ENCODE peak calls at places on chromosomes 13 and 19, in five cellular contexts. T is Daoy; X is effector CD4-positive, alpha-beta T cell; L is T-helper 17 cell; C is GM23248. N is an unnamed sample.

GRCh38 chr13:31846984-31847752 is 107.8 kb downstream of the RXFP2 start:
- DNase-seq in T (peak; percentile 32), X (no peak), L (no peak), C (peak; percentile 58), N (no peak)

GRCh38 chr13:94182185-94182761 is 297.2 kb downstream of the DCT start:
- DNase-seq in T (no peak), X (no peak), L (no peak), C (no peak), N (no peak)

GRCh38 chr13:33612641-33613638 is 205.0 kb upstream of the RFC3 start:
- DNase-seq in T (no peak), X (no peak), L (no peak), C (no peak), N (no peak)

GRCh38 chr19:56639217-56639616 is 3.7 kb upstream of the SMIM17 start:
- DNase-seq in T (peak; percentile 17), X (no peak), L (no peak), C (peak; percentile 24), N (no peak)

GRCh38 chr19:33111587-33111986 is 20.3 kb upstream of the WDR88 start:
- DNase-seq in T (no peak), X (no peak), L (no peak), C (no peak), N (no peak)

GRCh38 chr13:37168922-37169321 is 63.5 kb upstream of the CSNK1A1L start:
- DNase-seq in T (no peak), X (no peak), L (no peak), C (no peak), N (no peak)

GRCh38 chr13:79679334-79679733 is 198.4 kb downstream of the NDFIP2 start:
- DNase-seq in T (peak; percentile 50), X (no peak), L (no peak), C (peak; percentile 81), N (peak; percentile 21)

GRCh38 chr13:31797154-31797775 is 57.9 kb downstream of the RXFP2 start:
- DNase-seq in T (peak; percentile 10), X (no peak), L (no peak), C (peak; percentile 76), N (no peak)

GRCh38 chr19:8573316-8573715 is 3.9 kb downstream of the MYO1F start:
- DNase-seq in T (no peak), X (no peak), L (no peak), C (no peak), N (no peak)

GRCh38 chr19:1247747-1248453 is 483 bp upstream of the MIDN start:
- DNase-seq in T (peak; percentile 86), X (peak; percentile 71), L (no peak), C (peak; percentile 87), N (peak; percentile 91)

GRCh38 chr13:97978661-97979450 is 25.4 kb downstream of the IPO5 start:
- DNase-seq in T (no peak), X (no peak), L (no peak), C (peak; percentile 64), N (no peak)

GRCh38 chr19:45852941-45853340 is 10.0 kb downstream of the SYMPK start:
- DNase-seq in T (no peak), X (no peak), L (no peak), C (no peak), N (no peak)

GRCh38 chr19:32567486-32567885 is 13.5 kb upstream of the PDCD5 start:
- DNase-seq in T (no peak), X (no peak), L (no peak), C (no peak), N (no peak)

GRCh38 chr19:46727036-46727501 is 10.2 kb upstream of the PRKD2 start:
- DNase-seq in T (no peak), X (no peak), L (no peak), C (no peak), N (no peak)

GRCh38 chr13:77623797-77624196 is 73.7 kb upstream of the SLAIN1 start:
- DNase-seq in T (no peak), X (no peak), L (no peak), C (no peak), N (no peak)

GRCh38 chr13:34867590-34867989 is 74.5 kb upstream of the NBEA start:
- DNase-seq in T (peak; percentile 18), X (no peak), L (no peak), C (peak; percentile 41), N (no peak)

GRCh38 chr19:590396-590745 is 690 bp downstream of the HCN2 start:
- DNase-seq in T (peak; percentile 78), X (no peak), L (no peak), C (peak; percentile 65), N (no peak)

GRCh38 chr13:94707400-94708021 is 4.8 kb downstream of the SOX21 start:
- DNase-seq in T (peak; percentile 18), X (no peak), L (no peak), C (no peak), N (no peak)

GRCh38 chr19:57110592-57111328 is 9.0 kb upstream of the USP29 start:
- DNase-seq in T (no peak), X (no peak), L (no peak), C (peak; percentile 32), N (no peak)

GRCh38 chr13:114110091-114110829 is 22.2 kb downstream of the RASA3 start:
- DNase-seq in T (no peak), X (peak; percentile 70), L (peak; percentile 64), C (peak; percentile 42), N (no peak)